ENCODE peak calls at places on chromosomes 2 and 18, in four cellular contexts. C is activated T-helper 1 cell treated with anti-CD3 and anti-CD28 coated beads, Interleukin-2, amount 50 U/mL, for 16 hours; D is HS-5; O is hypothalamus. M is an unnamed sample.

GRCh38 chr2:73933194-73933593 is 6.5 kb downstream of the DGUOK start:
- DNase-seq in C (no peak), D (no peak), O (peak), M (no peak)

GRCh38 chr18:371616-371998 is 103.8 kb upstream of the THOC1 start:
- DNase-seq in C (no peak), D (no peak), O (no peak), M (no peak)

GRCh38 chr2:167212054-167212648 is 323.9 kb downstream of the XIRP2 start:
- DNase-seq in C (no peak), D (peak), O (peak), M (no peak)

GRCh38 chr18:79964330-79965118 is at the start of gene HSBP1L1:
- DNase-seq in C (peak), D (no peak), O (no peak), M (no peak)

GRCh38 chr2:236904389-236905263 is 181.1 kb upstream of the COPS8 start:
- DNase-seq in C (no peak), D (no peak), O (no peak), M (no peak)

GRCh38 chr18:78699516-78699915 is 280.1 kb upstream of the SALL3 start:
- DNase-seq in C (no peak), D (no peak), O (no peak), M (no peak)

GRCh38 chr2:160464996-160465395 is 28.6 kb downstream of the RBMS1 start:
- DNase-seq in C (no peak), D (no peak), O (no peak), M (no peak)

GRCh38 chr2:63851912-63852311 is 10.2 kb downstream of the UGP2 start:
- DNase-seq in C (no peak), D (no peak), O (no peak), M (no peak)

GRCh38 chr2:8412586-8412985 is 269.3 kb upstream of the ID2 start:
- DNase-seq in C (no peak), D (no peak), O (peak), M (no peak)

GRCh38 chr2:187567126-187567525 is 12.9 kb upstream of the TFPI start:
- DNase-seq in C (no peak), D (no peak), O (no peak), M (no peak)

GRCh38 chr2:60745761-60746160 is 10.3 kb upstream of the PAPOLG start:
- DNase-seq in C (no peak), D (no peak), O (no peak), M (no peak)

GRCh38 chr2:135169900-135170753 is 118.0 kb downstream of the RAB3GAP1 start:
- DNase-seq in C (no peak), D (no peak), O (no peak), M (no peak)

GRCh38 chr2:25339791-25340339 is 1.9 kb downstream of the DNMT3A start:
- DNase-seq in C (no peak), D (no peak), O (peak), M (no peak)

GRCh38 chr2:43005975-43006833 is 213.8 kb upstream of the HAAO start:
- DNase-seq in C (no peak), D (no peak), O (no peak), M (no peak)

GRCh38 chr2:222399038-222399783 is 25.1 kb upstream of the SGPP2 start:
- DNase-seq in C (no peak), D (no peak), O (no peak), M (no peak)

GRCh38 chr2:61210332-61210981 is 48.5 kb downstream of the C2orf74 start:
- DNase-seq in C (no peak), D (peak), O (no peak), M (no peak)

GRCh38 chr2:28300489-28300888 is 92.2 kb upstream of the FOSL2 start:
- DNase-seq in C (no peak), D (no peak), O (no peak), M (no peak)

GRCh38 chr2:219095406-219095940 is 34.8 kb upstream of the IHH start:
- DNase-seq in C (no peak), D (no peak), O (no peak), M (no peak)

GRCh38 chr2:96427917-96428316 is 77.2 kb downstream of the NEURL3 start:
- DNase-seq in C (no peak), D (peak), O (no peak), M (no peak)

GRCh38 chr2:186308347-186308746 is 177.7 kb upstream of the ZC3H15 start:
- DNase-seq in C (no peak), D (no peak), O (no peak), M (no peak)

GRCh38 chr2:238165288-238165921 is 6.6 kb downstream of the ERFE start:
- DNase-seq in C (no peak), D (no peak), O (no peak), M (no peak)

GRCh38 chr18:45222200-45222599 is 393.1 kb upstream of the SLC14A2 start:
- DNase-seq in C (no peak), D (no peak), O (no peak), M (no peak)

GRCh38 chr2:130845507-130846085 is 8.9 kb downstream of the ARHGEF4 start:
- DNase-seq in C (no peak), D (no peak), O (no peak), M (no peak)

M was measured in dorsolateral prefrontal cortex.